ENCODE peak calls at places on chromosomes 4 and X, in six cellular contexts. One of them, this sample, is unnamed. For H3K4me1, the result is how much of the 10 kb centered on the place peaks cover.

GRCh38 chr4:43356786-43357185 is 464.3 kb downstream of the GRXCR1 start:
- DNase-seq in H9: no peak
- DNase-seq in tibial artery: no peak
- DNase-seq in GM23248: no peak
- DNase-seq in cardiac muscle cell: no peak
- DNase-seq in transverse colon: no peak
- DNase-seq in this sample: no peak

GRCh38 chrX:134144231-134144630 is 92.8 kb upstream of the CCDC160 start:
- DNase-seq in H9: no peak
- DNase-seq in tibial artery: no peak
- DNase-seq in GM23248: peak
- DNase-seq in cardiac muscle cell: peak
- DNase-seq in transverse colon: no peak
- DNase-seq in this sample: no peak

GRCh38 chr4:173516621-173517612 is 13.1 kb downstream of the HAND2 start:
- DNase-seq in H9: peak
- DNase-seq in tibial artery: peak
- DNase-seq in GM23248: no peak
- DNase-seq in cardiac muscle cell: peak
- DNase-seq in transverse colon: no peak
- DNase-seq in this sample: no peak

GRCh38 chr4:156983366-156983765 is 11.8 kb upstream of the PDGFC start:
- DNase-seq in H9: no peak
- DNase-seq in tibial artery: no peak
- DNase-seq in GM23248: peak
- DNase-seq in cardiac muscle cell: no peak
- DNase-seq in transverse colon: no peak
- DNase-seq in this sample: no peak

GRCh38 chrX:40573763-40574162 is 7.0 kb upstream of the ATP6AP2 start:
- DNase-seq in H9: peak
- DNase-seq in tibial artery: no peak
- DNase-seq in GM23248: peak
- DNase-seq in cardiac muscle cell: no peak
- DNase-seq in transverse colon: no peak
- DNase-seq in this sample: no peak

GRCh38 chr4:147103403-147103946 is 157.8 kb upstream of the TTC29 start:
- DNase-seq in H9: no peak
- DNase-seq in tibial artery: peak
- DNase-seq in GM23248: peak
- DNase-seq in cardiac muscle cell: peak
- DNase-seq in transverse colon: no peak
- DNase-seq in this sample: peak

GRCh38 chrX:135389717-135390116 is 32.0 kb upstream of the SMIM10L2A start:
- DNase-seq in H9: no peak
- DNase-seq in tibial artery: no peak
- DNase-seq in GM23248: peak
- DNase-seq in cardiac muscle cell: no peak
- DNase-seq in transverse colon: no peak
- DNase-seq in this sample: no peak

GRCh38 chr4:80035336-80035735 is 37.7 kb downstream of the ANTXR2 start:
- DNase-seq in H9: no peak
- DNase-seq in tibial artery: no peak
- DNase-seq in GM23248: no peak
- DNase-seq in cardiac muscle cell: peak
- DNase-seq in transverse colon: peak
- DNase-seq in this sample: no peak

GRCh38 chrX:54043696-54044125 is 562 bp downstream of the PHF8 start:
- DNase-seq in H9: peak
- DNase-seq in tibial artery: no peak
- DNase-seq in GM23248: peak
- DNase-seq in cardiac muscle cell: peak
- DNase-seq in transverse colon: peak
- DNase-seq in this sample: peak

GRCh38 chr4:42280327-42281095 is 116.8 kb upstream of the SHISA3 start:
- DNase-seq in H9: no peak
- DNase-seq in tibial artery: no peak
- DNase-seq in GM23248: peak
- DNase-seq in cardiac muscle cell: peak
- DNase-seq in transverse colon: no peak
- DNase-seq in this sample: no peak

GRCh38 chrX:14409341-14409740 is 120.0 kb upstream of the GLRA2 start:
- DNase-seq in H9: no peak
- DNase-seq in tibial artery: no peak
- DNase-seq in GM23248: peak
- DNase-seq in cardiac muscle cell: no peak
- DNase-seq in transverse colon: no peak
- DNase-seq in this sample: no peak

GRCh38 chr4:184343400-184344177 is 125.9 kb upstream of the ENPP6 start:
- DNase-seq in H9: peak
- DNase-seq in tibial artery: peak
- DNase-seq in GM23248: peak
- DNase-seq in cardiac muscle cell: peak
- DNase-seq in transverse colon: peak
- DNase-seq in this sample: peak

GRCh38 chrX:46327229-46328081 is 217.8 kb downstream of the ZNF674 start:
- DNase-seq in H9: peak
- DNase-seq in tibial artery: no peak
- DNase-seq in GM23248: peak
- DNase-seq in cardiac muscle cell: peak
- DNase-seq in transverse colon: peak
- DNase-seq in this sample: no peak

GRCh38 chrX:123590842-123591491 is 141.9 kb downstream of the THOC2 start:
- DNase-seq in H9: no peak
- DNase-seq in tibial artery: no peak
- DNase-seq in GM23248: peak
- DNase-seq in cardiac muscle cell: no peak
- DNase-seq in transverse colon: no peak
- DNase-seq in this sample: no peak

GRCh38 chrX:50381729-50382415 is 88.8 kb downstream of the DGKK start:
- DNase-seq in H9: no peak
- DNase-seq in tibial artery: no peak
- DNase-seq in GM23248: no peak
- DNase-seq in cardiac muscle cell: no peak
- DNase-seq in transverse colon: no peak
- DNase-seq in this sample: no peak

GRCh38 chrX:148995661-148996060 is 495.2 kb downstream of the AFF2 start:
- DNase-seq in H9: no peak
- DNase-seq in tibial artery: no peak
- DNase-seq in GM23248: no peak
- DNase-seq in cardiac muscle cell: no peak
- DNase-seq in transverse colon: no peak
- DNase-seq in this sample: no peak

GRCh38 chr4:128386761-128387599 is 99.4 kb upstream of the PGRMC2 start:
- DNase-seq in H9: no peak
- DNase-seq in tibial artery: peak
- DNase-seq in GM23248: peak
- DNase-seq in cardiac muscle cell: no peak
- DNase-seq in transverse colon: peak
- DNase-seq in this sample: peak

GRCh38 chr4:156329779-156330178 is 376.1 kb upstream of the CTSO start:
- DNase-seq in H9: no peak
- DNase-seq in tibial artery: no peak
- DNase-seq in GM23248: peak
- DNase-seq in cardiac muscle cell: no peak
- DNase-seq in transverse colon: no peak
- DNase-seq in this sample: no peak

GRCh38 chr4:73734405-73735070 is 5.8 kb upstream of the CXCL8 start:
- DNase-seq in H9: no peak
- DNase-seq in tibial artery: no peak
- DNase-seq in GM23248: peak
- DNase-seq in cardiac muscle cell: no peak
- DNase-seq in transverse colon: no peak
- DNase-seq in this sample: no peak

GRCh38 chrX:14235004-14235403 is 205.3 kb upstream of the GEMIN8 start:
- DNase-seq in H9: no peak
- DNase-seq in tibial artery: no peak
- DNase-seq in GM23248: peak
- DNase-seq in cardiac muscle cell: no peak
- DNase-seq in transverse colon: no peak
- DNase-seq in this sample: no peak

GRCh38 chrX:134484039-134484438 is 24.1 kb downstream of the HPRT1 start:
- DNase-seq in H9: no peak
- DNase-seq in tibial artery: no peak
- DNase-seq in GM23248: peak
- DNase-seq in cardiac muscle cell: peak
- DNase-seq in transverse colon: no peak
- DNase-seq in this sample: no peak

GRCh38 chr4:186765138-186765537 is 41.5 kb upstream of the FAT1 start:
- DNase-seq in H9: peak
- DNase-seq in tibial artery: peak
- DNase-seq in GM23248: peak
- DNase-seq in cardiac muscle cell: no peak
- DNase-seq in transverse colon: peak
- DNase-seq in this sample: no peak

GRCh38 chrX:153829799-153830631 is at the start of gene PDZD4:
- DNase-seq in H9: no peak
- DNase-seq in tibial artery: no peak
- DNase-seq in GM23248: peak
- DNase-seq in cardiac muscle cell: peak
- DNase-seq in transverse colon: no peak
- DNase-seq in this sample: no peak

GRCh38 chrX:70525733-70526132 is 81.1 kb downstream of the DLG3 start:
- DNase-seq in H9: no peak
- DNase-seq in tibial artery: no peak
- DNase-seq in GM23248: no peak
- DNase-seq in cardiac muscle cell: no peak
- DNase-seq in transverse colon: no peak
- DNase-seq in this sample: no peak

GRCh38 chr4:15758294-15758693 is 19.8 kb upstream of the CD38 start:
- DNase-seq in H9: no peak
- DNase-seq in tibial artery: no peak
- DNase-seq in GM23248: no peak
- DNase-seq in cardiac muscle cell: no peak
- DNase-seq in transverse colon: no peak
- DNase-seq in this sample: no peak
- H3K4me1 ChIP-seq in H9: under half
- H3K4me1 ChIP-seq in tibial artery: under half
- H3K4me1 ChIP-seq in GM23248: under half
- H3K4me1 ChIP-seq in cardiac muscle cell: under half
- H3K4me1 ChIP-seq in transverse colon: under half
- H3K4me1 ChIP-seq in this sample: under half

GRCh38 chr4:168868044-168868855 is 141.8 kb downstream of the CBR4 start:
- DNase-seq in H9: no peak
- DNase-seq in tibial artery: no peak
- DNase-seq in GM23248: peak
- DNase-seq in cardiac muscle cell: no peak
- DNase-seq in transverse colon: no peak
- DNase-seq in this sample: no peak

GRCh38 chr4:168868856-168869201 is 141.2 kb downstream of the CBR4 start:
- DNase-seq in H9: no peak
- DNase-seq in tibial artery: no peak
- DNase-seq in GM23248: no peak
- DNase-seq in cardiac muscle cell: no peak
- DNase-seq in transverse colon: no peak
- DNase-seq in this sample: no peak

GRCh38 chr4:168866635-168867034 is 143.4 kb downstream of the CBR4 start:
- DNase-seq in H9: no peak
- DNase-seq in tibial artery: no peak
- DNase-seq in GM23248: no peak
- DNase-seq in cardiac muscle cell: no peak
- DNase-seq in transverse colon: no peak
- DNase-seq in this sample: no peak

GRCh38 chr4:168865854-168866253 is 144.2 kb downstream of the CBR4 start:
- DNase-seq in H9: no peak
- DNase-seq in tibial artery: no peak
- DNase-seq in GM23248: no peak
- DNase-seq in cardiac muscle cell: no peak
- DNase-seq in transverse colon: no peak
- DNase-seq in this sample: no peak

GRCh38 chr4:168867128-168867527 is 142.9 kb downstream of the CBR4 start:
- DNase-seq in H9: no peak
- DNase-seq in tibial artery: no peak
- DNase-seq in GM23248: peak
- DNase-seq in cardiac muscle cell: no peak
- DNase-seq in transverse colon: no peak
- DNase-seq in this sample: no peak
- H3K4me1 ChIP-seq in H9: under half
- H3K4me1 ChIP-seq in tibial artery: half or more
- H3K4me1 ChIP-seq in GM23248: half or more
- H3K4me1 ChIP-seq in cardiac muscle cell: under half
- H3K4me1 ChIP-seq in transverse colon: under half
- H3K4me1 ChIP-seq in this sample: under half

GRCh38 chr4:158778712-158779111 is 9.9 kb downstream of the FNIP2 start:
- DNase-seq in H9: no peak
- DNase-seq in tibial artery: no peak
- DNase-seq in GM23248: no peak
- DNase-seq in cardiac muscle cell: no peak
- DNase-seq in transverse colon: peak
- DNase-seq in this sample: no peak

GRCh38 chr4:158775091-158775651 is 6.3 kb downstream of the FNIP2 start:
- DNase-seq in H9: no peak
- DNase-seq in tibial artery: no peak
- DNase-seq in GM23248: peak
- DNase-seq in cardiac muscle cell: no peak
- DNase-seq in transverse colon: no peak
- DNase-seq in this sample: no peak

GRCh38 chr4:158777423-158777822 is 8.6 kb downstream of the FNIP2 start:
- DNase-seq in H9: no peak
- DNase-seq in tibial artery: no peak
- DNase-seq in GM23248: no peak
- DNase-seq in cardiac muscle cell: no peak
- DNase-seq in transverse colon: no peak
- DNase-seq in this sample: no peak

GRCh38 chr4:158776106-158776505 is 7.3 kb downstream of the FNIP2 start:
- DNase-seq in H9: no peak
- DNase-seq in tibial artery: no peak
- DNase-seq in GM23248: no peak
- DNase-seq in cardiac muscle cell: no peak
- DNase-seq in transverse colon: no peak
- DNase-seq in this sample: no peak

DNA sequence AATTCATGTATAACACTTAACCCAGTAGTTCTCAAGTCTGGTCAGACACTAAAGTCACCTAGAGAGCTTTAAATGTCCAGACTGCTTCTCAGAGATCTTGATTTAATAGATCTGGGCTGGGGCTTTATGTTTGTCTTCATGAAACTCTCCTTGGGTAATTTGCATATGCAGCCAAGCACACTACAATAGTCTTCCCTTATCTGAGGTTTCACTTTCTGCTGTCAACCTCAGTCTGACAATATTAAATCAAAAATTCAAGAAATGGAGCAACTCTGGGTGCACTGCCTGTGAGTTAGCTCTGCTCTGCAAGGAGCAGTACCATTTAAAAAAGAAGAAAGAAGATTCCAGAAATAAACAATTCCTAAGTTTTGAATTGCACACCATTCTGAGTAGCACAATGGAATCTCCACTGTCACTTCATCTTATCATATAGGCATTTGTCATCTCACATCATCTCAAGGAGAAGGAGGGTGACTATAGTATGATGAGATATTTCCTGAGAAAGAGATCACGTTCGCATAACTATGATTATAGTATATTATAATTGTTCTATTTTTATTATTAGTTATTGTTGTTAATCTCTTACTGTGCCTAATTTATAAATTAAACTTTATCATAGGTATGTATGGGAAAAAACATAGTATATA is 9.4 kb downstream of the FNIP2 start:
- DNase-seq in H9: no peak
- DNase-seq in tibial artery: no peak
- DNase-seq in GM23248: no peak
- DNase-seq in cardiac muscle cell: no peak
- DNase-seq in transverse colon: no peak
- DNase-seq in this sample: no peak
- H3K4me1 ChIP-seq in H9: under half
- H3K4me1 ChIP-seq in tibial artery: under half
- H3K4me1 ChIP-seq in GM23248: under half
- H3K4me1 ChIP-seq in cardiac muscle cell: half or more
- H3K4me1 ChIP-seq in transverse colon: half or more
- H3K4me1 ChIP-seq in this sample: under half

GRCh38 chr4:38178666-38178995 is 218.4 kb downstream of the PTTG2 start:
- DNase-seq in H9: no peak
- DNase-seq in tibial artery: no peak
- DNase-seq in GM23248: no peak
- DNase-seq in cardiac muscle cell: no peak
- DNase-seq in transverse colon: no peak
- DNase-seq in this sample: no peak
- H3K4me1 ChIP-seq in H9: under half
- H3K4me1 ChIP-seq in tibial artery: under half
- H3K4me1 ChIP-seq in GM23248: under half
- H3K4me1 ChIP-seq in cardiac muscle cell: under half
- H3K4me1 ChIP-seq in transverse colon: under half
- H3K4me1 ChIP-seq in this sample: under half

This sample was measured in uterus.